ENCODE peak calls at places on chromosomes 12 and 14, in five cellular contexts. One of them, this sample, is unnamed.

GRCh38 chr12:31773223-31773750 is 44.5 kb upstream of the AMN1 start:
- DNase-seq in BE2C: no peak
- DNase-seq in HCT116: no peak
- DNase-seq in left ventricle myocardium inferior: no peak
- DNase-seq in OCI-LY7: peak
- DNase-seq in this sample: no peak

GRCh38 chr12:46049665-46050064 is 59.3 kb upstream of the SCAF11 start:
- DNase-seq in BE2C: no peak
- DNase-seq in HCT116: no peak
- DNase-seq in left ventricle myocardium inferior: no peak
- DNase-seq in OCI-LY7: peak
- DNase-seq in this sample: no peak

GRCh38 chr12:20211537-20211936 is 156.8 kb upstream of the PDE3A start:
- DNase-seq in BE2C: no peak
- DNase-seq in HCT116: no peak
- DNase-seq in left ventricle myocardium inferior: no peak
- DNase-seq in OCI-LY7: no peak
- DNase-seq in this sample: no peak

GRCh38 chr12:6833189-6833890 is 5.1 kb downstream of the P3H3 start:
- DNase-seq in BE2C: no peak
- DNase-seq in HCT116: no peak
- DNase-seq in left ventricle myocardium inferior: no peak
- DNase-seq in OCI-LY7: no peak
- DNase-seq in this sample: no peak

GRCh38 chr12:104956870-104957301 is 1.2 kb downstream of the SLC41A2 start:
- DNase-seq in BE2C: no peak
- DNase-seq in HCT116: no peak
- DNase-seq in left ventricle myocardium inferior: no peak
- DNase-seq in OCI-LY7: no peak
- DNase-seq in this sample: no peak

GRCh38 chr14:104085032-104085888 is at the start of gene ASPG:
- DNase-seq in BE2C: peak
- DNase-seq in HCT116: no peak
- DNase-seq in left ventricle myocardium inferior: peak
- DNase-seq in OCI-LY7: peak
- DNase-seq in this sample: no peak

GRCh38 chr14:82710257-82710841 is 1176.7 kb upstream of the SEL1L start:
- DNase-seq in BE2C: peak
- DNase-seq in HCT116: peak
- DNase-seq in left ventricle myocardium inferior: no peak
- DNase-seq in OCI-LY7: peak
- DNase-seq in this sample: peak

GRCh38 chr12:85076688-85077430 is 40.7 kb downstream of the LRRIQ1 start:
- DNase-seq in BE2C: no peak
- DNase-seq in HCT116: peak
- DNase-seq in left ventricle myocardium inferior: no peak
- DNase-seq in OCI-LY7: peak
- DNase-seq in this sample: peak

GRCh38 chr12:23853640-23854039 is 95.8 kb downstream of the SOX5 start:
- DNase-seq in BE2C: no peak
- DNase-seq in HCT116: no peak
- DNase-seq in left ventricle myocardium inferior: no peak
- DNase-seq in OCI-LY7: no peak
- DNase-seq in this sample: no peak

GRCh38 chr12:15757553-15758255 is 31.5 kb downstream of the EPS8 start:
- DNase-seq in BE2C: no peak
- DNase-seq in HCT116: peak
- DNase-seq in left ventricle myocardium inferior: no peak
- DNase-seq in OCI-LY7: no peak
- DNase-seq in this sample: no peak

GRCh38 chr14:49970474-49971147 is 77.7 kb downstream of the ARF6 start:
- DNase-seq in BE2C: no peak
- DNase-seq in HCT116: no peak
- DNase-seq in left ventricle myocardium inferior: no peak
- DNase-seq in OCI-LY7: peak
- DNase-seq in this sample: no peak

GRCh38 chr14:60095781-60096450 is 4.2 kb downstream of the PCNX4 start:
- DNase-seq in BE2C: no peak
- DNase-seq in HCT116: no peak
- DNase-seq in left ventricle myocardium inferior: no peak
- DNase-seq in OCI-LY7: peak
- DNase-seq in this sample: no peak

GRCh38 chr12:4564819-4565218 is 2.8 kb downstream of the DYRK4 start:
- DNase-seq in BE2C: no peak
- DNase-seq in HCT116: no peak
- DNase-seq in left ventricle myocardium inferior: no peak
- DNase-seq in OCI-LY7: peak
- DNase-seq in this sample: peak

GRCh38 chr12:85358715-85359114 is 78.7 kb downstream of the ALX1 start:
- DNase-seq in BE2C: no peak
- DNase-seq in HCT116: no peak
- DNase-seq in left ventricle myocardium inferior: no peak
- DNase-seq in OCI-LY7: no peak
- DNase-seq in this sample: no peak

GRCh38 chr14:72619881-72620280 is 274.0 kb downstream of the DPF3 start:
- DNase-seq in BE2C: no peak
- DNase-seq in HCT116: no peak
- DNase-seq in left ventricle myocardium inferior: no peak
- DNase-seq in OCI-LY7: no peak
- DNase-seq in this sample: no peak

GRCh38 chr14:105386581-105387529 is 11.5 kb upstream of the TEX22 start:
- DNase-seq in BE2C: peak
- DNase-seq in HCT116: no peak
- DNase-seq in left ventricle myocardium inferior: no peak
- DNase-seq in OCI-LY7: no peak
- DNase-seq in this sample: no peak
- TF ChIP-seq CTCF in BE2C: no peak
- TF ChIP-seq CTCF in HCT116: no peak
- TF ChIP-seq CTCF in left ventricle myocardium inferior: no peak
- TF ChIP-seq CTCF in OCI-LY7: no peak
- TF ChIP-seq CTCF in this sample: no peak

GRCh38 chr12:108455706-108456105 is 59.4 kb upstream of the FICD start:
- DNase-seq in BE2C: no peak
- DNase-seq in HCT116: no peak
- DNase-seq in left ventricle myocardium inferior: no peak
- DNase-seq in OCI-LY7: no peak
- DNase-seq in this sample: no peak

GRCh38 chr12:108457006-108457733 is 57.9 kb upstream of the FICD start:
- DNase-seq in BE2C: peak
- DNase-seq in HCT116: peak
- DNase-seq in left ventricle myocardium inferior: no peak
- DNase-seq in OCI-LY7: peak
- DNase-seq in this sample: peak

GRCh38 chr12:108459106-108459505 is 56.0 kb upstream of the FICD start:
- DNase-seq in BE2C: no peak
- DNase-seq in HCT116: no peak
- DNase-seq in left ventricle myocardium inferior: no peak
- DNase-seq in OCI-LY7: no peak
- DNase-seq in this sample: no peak

GRCh38 chr12:108454539-108455139 is 60.4 kb upstream of the FICD start:
- DNase-seq in BE2C: no peak
- DNase-seq in HCT116: no peak
- DNase-seq in left ventricle myocardium inferior: no peak
- DNase-seq in OCI-LY7: no peak
- DNase-seq in this sample: no peak

DNA sequence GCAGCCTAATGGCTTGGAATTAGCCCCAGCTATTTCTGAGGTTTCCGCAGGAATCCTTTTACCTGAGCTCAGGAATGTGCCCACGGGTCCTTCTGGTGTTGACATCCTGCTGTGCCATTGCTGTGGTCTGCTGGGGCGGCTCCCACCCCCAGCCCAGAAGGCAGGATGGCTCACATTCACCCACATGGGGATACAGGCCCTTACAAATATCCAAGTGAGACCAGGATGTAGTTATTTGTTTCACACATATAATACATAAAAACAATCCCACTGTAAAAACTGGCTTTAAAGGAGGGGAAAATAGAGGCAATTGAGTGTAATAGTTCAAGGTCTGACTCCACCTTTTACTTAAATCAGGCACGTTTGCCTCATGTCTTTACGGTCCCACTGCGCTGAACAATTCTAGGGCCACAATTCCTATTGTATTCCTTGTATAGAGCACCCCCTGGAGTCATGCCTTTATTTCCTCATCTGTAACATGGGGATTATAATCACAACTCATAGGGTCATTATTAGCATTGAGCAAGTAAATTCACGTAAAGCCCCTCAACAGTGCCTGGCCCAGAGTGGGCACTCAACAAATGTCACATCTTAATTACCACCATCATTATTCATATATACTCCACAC is 57.2 kb upstream of the FICD start:
- DNase-seq in BE2C: no peak
- DNase-seq in HCT116: no peak
- DNase-seq in left ventricle myocardium inferior: no peak
- DNase-seq in OCI-LY7: no peak
- DNase-seq in this sample: no peak
- TF ChIP-seq CTCF in BE2C: peak
- TF ChIP-seq CTCF in HCT116: no peak
- TF ChIP-seq CTCF in left ventricle myocardium inferior: no peak
- TF ChIP-seq CTCF in OCI-LY7: no peak
- TF ChIP-seq CTCF in this sample: no peak

DNA sequence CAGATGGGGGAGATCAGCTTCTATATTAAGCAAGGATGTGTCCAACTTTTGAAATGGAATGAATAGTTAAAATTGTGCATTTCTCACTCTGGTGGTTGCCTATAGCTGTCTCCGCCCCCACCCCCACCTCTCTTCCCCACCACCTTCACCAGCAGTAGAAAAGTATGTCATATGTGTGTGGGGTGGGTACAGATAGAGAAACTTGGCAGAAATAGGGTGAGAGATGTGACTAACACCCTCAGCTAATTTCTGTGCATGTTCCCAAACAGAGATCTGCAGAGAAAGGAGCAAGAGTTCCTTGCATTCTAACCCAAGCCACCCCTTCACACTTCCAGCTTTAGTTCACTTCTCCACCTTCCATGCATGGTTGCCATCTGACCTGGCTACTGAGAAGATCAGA is 980.1 kb downstream of the NRXN3 start:
- DNase-seq in BE2C: no peak
- DNase-seq in HCT116: no peak
- DNase-seq in left ventricle myocardium inferior: no peak
- DNase-seq in OCI-LY7: no peak
- DNase-seq in this sample: no peak
- TF ChIP-seq CTCF in BE2C: no peak
- TF ChIP-seq CTCF in HCT116: no peak
- TF ChIP-seq CTCF in left ventricle myocardium inferior: no peak
- TF ChIP-seq CTCF in OCI-LY7: no peak
- TF ChIP-seq CTCF in this sample: no peak

DNA sequence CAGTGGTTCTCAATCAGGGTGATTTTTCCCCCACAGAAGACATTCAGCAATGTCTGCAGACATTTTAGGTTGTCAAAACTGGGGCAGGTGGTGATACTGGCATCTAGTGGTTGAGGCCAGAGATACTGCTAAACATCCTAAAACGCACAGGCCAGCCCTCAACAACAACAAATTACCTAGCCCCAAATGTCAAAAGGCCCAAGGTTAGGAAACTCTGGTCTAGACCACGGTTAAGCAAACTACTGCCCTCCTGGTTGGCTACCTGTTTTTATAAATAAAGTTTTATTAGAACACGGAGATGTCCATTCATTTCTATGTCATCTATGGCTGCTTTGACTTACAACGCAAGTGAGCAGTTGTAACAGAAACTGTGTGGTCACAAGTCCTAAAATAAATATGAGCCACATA is 186.7 kb downstream of the EFCAB11 start:
- DNase-seq in BE2C: peak
- DNase-seq in HCT116: peak
- DNase-seq in left ventricle myocardium inferior: no peak
- DNase-seq in OCI-LY7: peak
- DNase-seq in this sample: peak
- TF ChIP-seq CTCF in BE2C: peak
- TF ChIP-seq CTCF in HCT116: peak
- TF ChIP-seq CTCF in left ventricle myocardium inferior: peak
- TF ChIP-seq CTCF in OCI-LY7: peak
- TF ChIP-seq CTCF in this sample: peak

GRCh38 chr14:44505588-44505987 is 1.5 kb downstream of the FSCB start:
- DNase-seq in BE2C: no peak
- DNase-seq in HCT116: no peak
- DNase-seq in left ventricle myocardium inferior: no peak
- DNase-seq in OCI-LY7: no peak
- DNase-seq in this sample: no peak
- TF ChIP-seq CTCF in BE2C: no peak
- TF ChIP-seq CTCF in HCT116: peak
- TF ChIP-seq CTCF in left ventricle myocardium inferior: no peak
- TF ChIP-seq CTCF in OCI-LY7: peak
- TF ChIP-seq CTCF in this sample: no peak

GRCh38 chr12:128910629-128911028 is 57.4 kb downstream of the GLT1D1 start:
- DNase-seq in BE2C: no peak
- DNase-seq in HCT116: no peak
- DNase-seq in left ventricle myocardium inferior: no peak
- DNase-seq in OCI-LY7: no peak
- DNase-seq in this sample: no peak

GRCh38 chr12:128914908-128915563 is 61.8 kb downstream of the GLT1D1 start:
- DNase-seq in BE2C: no peak
- DNase-seq in HCT116: no peak
- DNase-seq in left ventricle myocardium inferior: no peak
- DNase-seq in OCI-LY7: peak
- DNase-seq in this sample: peak

GRCh38 chr12:128909653-128910052 is 56.4 kb downstream of the GLT1D1 start:
- DNase-seq in BE2C: no peak
- DNase-seq in HCT116: no peak
- DNase-seq in left ventricle myocardium inferior: no peak
- DNase-seq in OCI-LY7: no peak
- DNase-seq in this sample: no peak

GRCh38 chr12:128908254-128908653 is 55.0 kb downstream of the GLT1D1 start:
- DNase-seq in BE2C: no peak
- DNase-seq in HCT116: no peak
- DNase-seq in left ventricle myocardium inferior: no peak
- DNase-seq in OCI-LY7: no peak
- DNase-seq in this sample: no peak

DNA sequence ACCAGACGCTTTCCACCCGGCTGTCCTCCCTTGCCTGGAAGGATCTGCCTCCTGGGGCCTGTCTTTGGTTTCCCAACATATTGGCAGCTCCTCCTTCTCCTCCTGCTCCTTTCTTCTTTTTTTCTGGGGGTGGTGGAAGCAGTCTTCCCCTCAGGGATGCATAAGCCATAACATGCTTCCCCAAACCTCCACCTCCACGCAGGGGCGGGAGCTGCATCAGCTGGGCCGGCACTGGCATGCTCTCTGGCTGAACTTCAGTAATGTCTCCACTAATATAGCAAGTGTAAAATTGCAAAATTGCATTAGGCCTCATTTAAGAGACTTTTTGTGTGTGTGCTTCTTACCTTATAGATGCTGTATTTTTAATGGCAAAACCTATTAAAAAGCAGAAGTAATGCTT is 58.6 kb downstream of the GLT1D1 start:
- DNase-seq in BE2C: no peak
- DNase-seq in HCT116: no peak
- DNase-seq in left ventricle myocardium inferior: no peak
- DNase-seq in OCI-LY7: no peak
- DNase-seq in this sample: no peak
- TF ChIP-seq CTCF in BE2C: no peak
- TF ChIP-seq CTCF in HCT116: no peak
- TF ChIP-seq CTCF in left ventricle myocardium inferior: no peak
- TF ChIP-seq CTCF in OCI-LY7: no peak
- TF ChIP-seq CTCF in this sample: no peak

GRCh38 chr12:77202457-77203060 is 137.2 kb upstream of the E2F7 start:
- DNase-seq in BE2C: no peak
- DNase-seq in HCT116: no peak
- DNase-seq in left ventricle myocardium inferior: no peak
- DNase-seq in OCI-LY7: no peak
- DNase-seq in this sample: no peak

GRCh38 chr12:77204055-77204454 is 138.7 kb upstream of the E2F7 start:
- DNase-seq in BE2C: no peak
- DNase-seq in HCT116: no peak
- DNase-seq in left ventricle myocardium inferior: no peak
- DNase-seq in OCI-LY7: no peak
- DNase-seq in this sample: no peak
- TF ChIP-seq CTCF in BE2C: no peak
- TF ChIP-seq CTCF in HCT116: peak
- TF ChIP-seq CTCF in left ventricle myocardium inferior: peak
- TF ChIP-seq CTCF in OCI-LY7: peak
- TF ChIP-seq CTCF in this sample: no peak

GRCh38 chr12:57145460-57146059 is 1.9 kb downstream of the LRP1-AS start:
- DNase-seq in BE2C: no peak
- DNase-seq in HCT116: no peak
- DNase-seq in left ventricle myocardium inferior: no peak
- DNase-seq in OCI-LY7: no peak
- DNase-seq in this sample: no peak
- TF ChIP-seq CTCF in BE2C: no peak
- TF ChIP-seq CTCF in HCT116: no peak
- TF ChIP-seq CTCF in left ventricle myocardium inferior: no peak
- TF ChIP-seq CTCF in OCI-LY7: no peak
- TF ChIP-seq CTCF in this sample: no peak

This sample was measured in GM10248.